ENCODE peak calls at places on chromosomes 13 and 19, in four cellular contexts. V is GM12878, F is HepG2, W is K562. Q is an unnamed sample.

GRCh38 chr19:56751078-56751489 is 79.5 kb upstream of the ZNF835 start:
- DNase-seq in W (no peak), V (no peak), F (peak; percentile 56), Q (no peak)

GRCh38 chr19:45336696-45337251 is 3.8 kb upstream of the KLC3 start:
- DNase-seq in F (no peak), V (no peak), W (no peak), Q (no peak)

GRCh38 chr13:18212873-18213272 is 968.8 kb downstream of the TUBA3C start:
- DNase-seq in F (peak; percentile 5), W (no peak), V (no peak), Q (no peak)

GRCh38 chr19:2494447-2495129 is 18.7 kb downstream of the GADD45B start:
- DNase-seq in F (no peak), W (peak; percentile 66), V (no peak), Q (no peak)

GRCh38 chr13:21218351-21219043 is 42.0 kb downstream of the MRPL57 start:
- DNase-seq in W (no peak), V (peak; percentile 68), F (no peak), Q (no peak)

GRCh38 chr13:20713751-20714150 is 10.3 kb downstream of the IL17D start:
- DNase-seq in F (no peak), V (no peak), W (no peak), Q (no peak)

GRCh38 chr13:50576156-50576555 is 267.3 kb downstream of the DLEU7 start:
- DNase-seq in V (no peak), W (no peak), F (no peak), Q (no peak)

GRCh38 chr13:75250526-75251183 is 231.3 kb downstream of the TBC1D4 start:
- DNase-seq in V (no peak), F (no peak), W (no peak), Q (no peak)

GRCh38 chr19:3796358-3796757 is 10.2 kb upstream of the MATK start:
- DNase-seq in V (no peak), F (no peak), W (no peak), Q (no peak)

GRCh38 chr19:6536138-6536671 is 5.4 kb downstream of the TNFSF9 start:
- DNase-seq in W (peak; percentile 94), F (peak; percentile 71), V (peak; percentile 99), Q (peak; percentile 88)

GRCh38 chr19:23762884-23763711 is 4.4 kb upstream of the ZNF681 start:
- DNase-seq in W (peak; percentile 88), V (peak; percentile 32), F (no peak), Q (no peak)

GRCh38 chr19:10654610-10655456 is 687 bp downstream of the ILF3 start:
- DNase-seq in F (peak; percentile 47), V (no peak), W (peak; percentile 95), Q (peak; percentile 37)

GRCh38 chr13:20231839-20232555 is at the start of gene GJB6:
- DNase-seq in W (no peak), F (no peak), V (no peak), Q (no peak)

GRCh38 chr19:58361900-58362271 is 665 bp downstream of the ZNF497 start:
- DNase-seq in F (peak; percentile 49), V (no peak), W (peak; percentile 64), Q (peak; percentile 82)

GRCh38 chr19:1068111-1069001 is 1.4 kb downstream of the ARHGAP45 start:
- DNase-seq in F (no peak), V (no peak), W (no peak), Q (no peak)

GRCh38 chr19:29909545-29909944 is 32.5 kb upstream of the URI1 start:
- DNase-seq in V (no peak), F (no peak), W (no peak), Q (no peak)

GRCh38 chr19:33417751-33418150 is 44.2 kb downstream of the CEBPG start:
- DNase-seq in F (no peak), V (no peak), W (no peak), Q (no peak)

GRCh38 chr13:102903659-102904407 is 58.0 kb downstream of the ERCC5 start:
- DNase-seq in V (no peak), W (peak; percentile 7), F (no peak), Q (peak; percentile 3)

GRCh38 chr19:40366697-40367561 is 18.4 kb downstream of the PLD3 start:
- DNase-seq in F (no peak), V (no peak), W (peak; percentile 77), Q (no peak)

GRCh38 chr19:1469200-1469935 is 9.6 kb downstream of the C19orf25 start:
- DNase-seq in F (no peak), V (no peak), W (no peak), Q (no peak)

GRCh38 chr13:40688781-40689180 is 22.3 kb upstream of the FOXO1 start:
- DNase-seq in V (no peak), F (no peak), W (no peak), Q (no peak)

GRCh38 chr13:101930331-101930730 is 471.5 kb downstream of the FGF14 start:
- DNase-seq in W (no peak), V (no peak), F (no peak), Q (no peak)

GRCh38 chr19:44305457-44305856 is 632 bp upstream of the ZNF235 start:
- DNase-seq in F (no peak), W (no peak), V (no peak), Q (no peak)

GRCh38 chr19:44303305-44303704 is 1.5 kb downstream of the ZNF235 start:
- DNase-seq in W (no peak), F (no peak), V (no peak), Q (no peak)

GRCh38 chr19:44306283-44306682 is 1.5 kb upstream of the ZNF235 start:
- DNase-seq in W (no peak), F (no peak), V (no peak), Q (no peak)

GRCh38 chr19:44304659-44305193 is at the start of gene ZNF235:
- DNase-seq in W (peak; percentile 90), V (peak; percentile 69), F (peak; percentile 88), Q (peak; percentile 96)

DNA sequence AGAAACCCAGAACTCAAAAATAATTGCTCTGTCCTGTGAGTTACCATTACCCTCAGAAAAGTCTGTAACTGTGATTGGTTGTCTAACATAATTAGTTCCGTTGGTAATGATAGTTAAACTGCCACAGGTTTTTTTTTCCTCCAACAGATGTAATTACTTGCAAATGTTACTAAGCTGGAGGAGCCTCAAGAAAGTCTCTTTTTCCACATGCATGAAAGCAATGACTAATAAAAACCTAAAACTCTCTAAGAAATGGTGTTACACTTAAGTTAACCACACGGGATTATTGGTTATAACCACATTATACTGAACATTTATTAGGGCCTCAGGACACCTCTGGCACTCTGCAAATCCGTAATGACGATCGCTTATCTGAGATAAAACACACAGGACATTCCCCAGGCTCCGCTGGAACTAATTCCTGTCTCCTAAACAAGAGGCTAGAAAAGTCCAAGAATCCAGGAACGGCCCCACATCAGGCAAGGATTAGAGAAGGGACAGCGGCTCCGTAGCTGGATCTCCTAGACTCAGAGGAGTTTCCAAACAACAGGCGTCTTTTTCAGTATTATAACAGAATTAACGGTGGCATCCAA is 753 bp downstream of the ZNF235 start:
- DNase-seq in V (no peak), F (no peak), W (peak; percentile 20), Q (peak; percentile 30)
- TF ChIP-seq POLR2AphosphoS2 in V (no peak), F (no peak), W (no peak), Q (no peak)

GRCh38 chr13:60852886-60853285 is 455.9 kb downstream of the TDRD3 start:
- DNase-seq in F (no peak), V (no peak), W (no peak), Q (no peak)

DNA sequence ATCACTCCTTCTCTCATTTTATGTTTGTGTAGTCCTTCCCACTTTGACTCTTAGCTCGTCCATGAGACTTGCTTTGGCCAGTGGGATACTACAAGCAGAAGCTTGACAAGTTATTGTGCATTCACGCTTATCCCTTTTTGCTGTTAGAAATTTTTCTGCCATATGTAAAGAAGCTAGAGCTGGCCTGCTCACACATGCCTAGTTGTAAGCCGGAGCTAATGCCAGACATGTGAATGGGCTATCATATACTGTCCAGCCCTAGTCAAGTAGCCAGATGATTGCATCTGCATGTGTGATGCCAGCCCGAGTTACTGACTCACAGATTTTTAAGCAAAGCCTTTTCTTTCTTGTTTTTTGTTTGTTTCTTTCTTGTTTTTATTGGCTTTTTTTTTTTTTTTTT is 460.7 kb downstream of the TDRD3 start:
- DNase-seq in W (no peak), V (no peak), F (no peak), Q (no peak)
- TF ChIP-seq POLR2AphosphoS2 in W (no peak), V (no peak), F (no peak), Q (no peak)

DNA sequence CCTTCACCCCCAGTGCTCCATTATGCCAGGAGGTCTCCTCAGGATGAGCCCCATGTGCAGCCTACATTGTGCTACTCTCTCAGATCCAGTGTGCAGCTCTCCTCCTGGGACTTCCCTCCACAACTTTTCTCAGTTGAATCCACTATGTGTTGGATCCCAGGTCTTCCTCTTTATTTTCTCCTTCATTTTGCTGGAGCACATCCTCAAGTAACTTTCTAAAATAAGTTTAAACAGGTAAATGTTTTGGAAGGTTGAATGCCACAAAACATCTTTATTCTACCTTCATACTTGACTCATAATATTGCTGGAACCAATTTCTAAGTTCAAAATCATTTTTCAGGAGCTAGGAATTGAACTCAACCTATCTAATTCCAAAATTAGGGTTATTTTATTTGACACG is 52.1 kb downstream of the C13orf46 start:
- DNase-seq in W (no peak), V (no peak), F (no peak), Q (no peak)
- TF ChIP-seq POLR2AphosphoS2 in W (no peak), V (no peak), F (no peak), Q (no peak)

GRCh38 chr13:27040826-27041108 is 130.8 kb downstream of the USP12 start:
- DNase-seq in V (no peak), W (no peak), F (no peak), Q (no peak)

GRCh38 chr13:27044837-27045570 is 126.6 kb downstream of the USP12 start:
- DNase-seq in W (peak; percentile 35), F (no peak), V (peak; percentile 33), Q (no peak)

GRCh38 chr13:27039171-27039701 is 132.4 kb downstream of the USP12 start:
- DNase-seq in V (no peak), W (no peak), F (no peak), Q (no peak)

GRCh38 chr13:27041341-27041740 is 130.3 kb downstream of the USP12 start:
- DNase-seq in F (no peak), W (no peak), V (no peak), Q (no peak)

DNA sequence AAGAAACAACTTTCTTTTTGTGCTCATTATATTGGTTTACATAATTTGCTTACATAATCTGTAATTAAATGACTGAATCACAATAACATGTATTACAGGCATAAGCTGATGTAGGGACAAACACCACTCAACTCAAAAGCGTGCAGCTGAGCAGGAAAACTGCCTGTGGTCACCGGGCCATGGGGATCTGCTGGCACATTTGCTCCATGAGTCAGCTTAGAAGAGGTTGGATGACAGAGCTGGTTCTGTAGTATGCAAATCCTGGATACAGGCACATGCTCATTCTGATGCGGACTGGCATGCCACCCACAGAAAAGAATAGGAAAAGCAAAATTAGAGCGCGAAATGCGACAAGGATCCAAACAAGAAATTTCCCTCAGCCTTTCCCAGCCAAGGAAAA is 128.6 kb downstream of the USP12 start:
- DNase-seq in F (peak; percentile 24), V (no peak), W (no peak), Q (peak; percentile 87)
- TF ChIP-seq POLR2AphosphoS2 in F (no peak), V (no peak), W (no peak), Q (no peak)